ENCODE peak calls at places on chromosomes 4 and X, in five cellular contexts. Z is T-helper 1 cell, J is hippocampal formation, I is NCI-H1417 treated with DMSO at 0.1 percent for 48 hours, S is fibroblast of the conjunctiva. L is an unnamed sample.

GRCh38 chrX:103800318-103800717 is 23.7 kb downstream of the PLP1 start:
- DNase-seq in S (no peak), I (no peak), J (no peak), Z (no peak), L (no peak)

GRCh38 chr4:74659576-74660411 is 134.5 kb downstream of the BTC start:
- DNase-seq in Z (no peak), J (no peak), I (no peak), S (peak), L (peak)

GRCh38 chr4:20268028-20268427 is 16.3 kb downstream of the SLIT2 start:
- DNase-seq in S (no peak), I (no peak), Z (no peak), J (no peak), L (no peak)

GRCh38 chr4:39043697-39044363 is 11.6 kb upstream of the TMEM156 start:
- DNase-seq in I (no peak), S (no peak), J (peak), Z (no peak), L (peak)

GRCh38 chr4:147104768-147105167 is 159.1 kb upstream of the TTC29 start:
- DNase-seq in I (no peak), J (no peak), Z (no peak), S (no peak), L (no peak)

GRCh38 chr4:40915318-40916217 is 165.8 kb downstream of the NSUN7 start:
- DNase-seq in S (no peak), Z (no peak), J (no peak), I (no peak), L (peak)

GRCh38 chr4:113978561-113979156 is 788 bp downstream of the ARSJ start:
- DNase-seq in Z (no peak), I (no peak), S (no peak), J (no peak), L (peak)

GRCh38 chr4:86014599-86014998 is 345.3 kb downstream of the MAPK10 start:
- DNase-seq in I (no peak), J (no peak), Z (no peak), S (no peak), L (no peak)

GRCh38 chr4:11908205-11908604 is 479.5 kb upstream of the HS3ST1 start:
- DNase-seq in Z (no peak), J (no peak), S (no peak), I (no peak), L (no peak)

GRCh38 chrX:110852180-110852579 is 56.6 kb upstream of the CHRDL1 start:
- DNase-seq in I (no peak), Z (no peak), S (no peak), J (no peak), L (no peak)

GRCh38 chrX:9135901-9136510 is 102.1 kb upstream of the FAM9B start:
- DNase-seq in J (no peak), I (no peak), Z (no peak), S (no peak), L (peak)

L was measured in astrocyte.